ENCODE peak calls at places on chromosomes 5 and 9, in six cellular contexts. Q is NCI-H748 treated with DMSO at 0.1 percent for 48 hours, T is hippocampal formation, Y is hepatocyte, F is MCF 10A, J is HL-60. G is an unnamed sample.

GRCh38 chr5:80659111-80659510 is 4.3 kb upstream of the DHFR start:
- DNase-seq in Q (no peak), T (no peak), Y (no peak), F (peak), J (no peak), G (no peak)

GRCh38 chr5:16539169-16539666 is 73.6 kb upstream of the ZNF622 start:
- DNase-seq in Q (no peak), T (no peak), Y (peak), F (peak), J (no peak), G (no peak)

GRCh38 chr9:120921751-120922181 is 4.8 kb downstream of the TRAF1 start:
- DNase-seq in Q (no peak), T (no peak), Y (peak), F (no peak), J (no peak), G (no peak)

GRCh38 chr5:170355601-170356098 is 33.5 kb downstream of the KCNMB1 start:
- DNase-seq in Q (peak), T (no peak), Y (no peak), F (no peak), J (no peak), G (no peak)

GRCh38 chr9:22211588-22212360 is 202.7 kb upstream of the CDKN2B start:
- DNase-seq in Q (no peak), T (no peak), Y (peak), F (peak), J (no peak), G (no peak)

GRCh38 chr9:5762421-5762820 is 70.5 kb downstream of the ERMP1 start:
- DNase-seq in Q (no peak), T (no peak), Y (no peak), F (no peak), J (no peak), G (no peak)

GRCh38 chr5:38046093-38046492 is 206.3 kb upstream of the GDNF start:
- DNase-seq in Q (no peak), T (no peak), Y (no peak), F (no peak), J (no peak), G (no peak)

GRCh38 chr9:4842734-4843133 is 50.0 kb downstream of the RCL1 start:
- DNase-seq in Q (no peak), T (no peak), Y (no peak), F (no peak), J (no peak), G (no peak)

GRCh38 chr5:31823477-31823876 is 184.5 kb downstream of the PDZD2 start:
- DNase-seq in Q (no peak), T (no peak), Y (no peak), F (no peak), J (no peak), G (no peak)

GRCh38 chr5:59360130-59360555 is 533.4 kb downstream of the PDE4D start:
- DNase-seq in Q (no peak), T (no peak), Y (peak), F (no peak), J (peak), G (peak)

GRCh38 chr9:38339496-38339895 is 53.0 kb upstream of the ALDH1B1 start:
- DNase-seq in Q (no peak), T (no peak), Y (peak), F (no peak), J (no peak), G (no peak)

GRCh38 chr9:102518324-102518723 is 476.8 kb upstream of the CYLC2 start:
- DNase-seq in Q (peak), T (no peak), Y (no peak), F (no peak), J (no peak), G (no peak)

GRCh38 chr5:50675385-50675784 is 8.9 kb downstream of the PARP8 start:
- DNase-seq in Q (no peak), T (no peak), Y (no peak), F (no peak), J (no peak), G (no peak)

GRCh38 chr5:149834246-149834855 is 104.2 kb downstream of the PPARGC1B start:
- DNase-seq in Q (peak), T (peak), Y (peak), F (peak), J (peak), G (no peak)

GRCh38 chr9:135586601-135587109 is 25.1 kb downstream of the PAEP start:
- DNase-seq in Q (no peak), T (no peak), Y (peak), F (no peak), J (no peak), G (no peak)

GRCh38 chr5:32542216-32543059 is 42.9 kb upstream of the SUB1 start:
- DNase-seq in Q (no peak), T (no peak), Y (no peak), F (peak), J (peak), G (peak)

GRCh38 chr5:137935694-137936093 is 46.4 kb downstream of the PKD2L2 start:
- DNase-seq in Q (no peak), T (no peak), Y (no peak), F (no peak), J (no peak), G (no peak)

GRCh38 chr5:53884411-53884810 is 324.0 kb downstream of the NDUFS4 start:
- DNase-seq in Q (no peak), T (no peak), Y (no peak), F (no peak), J (no peak), G (no peak)

GRCh38 chr5:1479066-1479465 is 33.8 kb upstream of the SLC6A3 start:
- DNase-seq in Q (no peak), T (no peak), Y (no peak), F (no peak), J (no peak), G (no peak)

GRCh38 chr5:170126626-170127025 is 20.9 kb downstream of the FOXI1 start:
- DNase-seq in Q (no peak), T (no peak), Y (no peak), F (no peak), J (no peak), G (no peak)

GRCh38 chr9:37574241-37574721 is 1.9 kb downstream of the FBXO10 start:
- DNase-seq in Q (no peak), T (no peak), Y (peak), F (no peak), J (no peak), G (no peak)

GRCh38 chr5:151155777-151156731 is 1.5 kb downstream of the ANXA6 start:
- DNase-seq in Q (no peak), T (no peak), Y (peak), F (no peak), J (peak), G (no peak)

GRCh38 chr5:159817262-159818029 is 98.8 kb upstream of the ADRA1B start:
- DNase-seq in Q (no peak), T (no peak), Y (no peak), F (peak), J (no peak), G (no peak)

GRCh38 chr5:137296213-137296702 is 202.9 kb downstream of the SPOCK1 start:
- DNase-seq in Q (no peak), T (no peak), Y (no peak), F (no peak), J (no peak), G (no peak)

GRCh38 chr9:73093740-73094379 is 57.8 kb upstream of the ANXA1 start:
- DNase-seq in Q (no peak), T (no peak), Y (no peak), F (no peak), J (no peak), G (no peak)

GRCh38 chr9:129714393-129715051 is 38.3 kb downstream of the PTGES start:
- DNase-seq in Q (no peak), T (no peak), Y (peak), F (no peak), J (peak), G (no peak)

GRCh38 chr9:21590058-21590996 is 108.2 kb upstream of the IFNE start:
- DNase-seq in Q (no peak), T (no peak), Y (no peak), F (no peak), J (no peak), G (no peak)

GRCh38 chr5:144072518-144072927 is 97.9 kb downstream of the YIPF5 start:
- DNase-seq in Q (no peak), T (no peak), Y (no peak), F (peak), J (no peak), G (no peak)

GRCh38 chr5:54758038-54758437 is 227.4 kb downstream of the ESM1 start:
- DNase-seq in Q (no peak), T (no peak), Y (no peak), F (peak), J (no peak), G (no peak)

GRCh38 chr9:121282309-121283071 is 14.5 kb downstream of the GSN start:
- DNase-seq in Q (no peak), T (peak), Y (no peak), F (peak), J (peak), G (no peak)

GRCh38 chr9:18056993-18057369 is 417.0 kb upstream of the ADAMTSL1 start:
- DNase-seq in Q (no peak), T (no peak), Y (no peak), F (no peak), J (peak), G (no peak)

GRCh38 chr5:10985711-10986110 is 224.7 kb upstream of the DAP start:
- DNase-seq in Q (no peak), T (no peak), Y (no peak), F (no peak), J (no peak), G (no peak)